ENCODE peak calls at places on chromosomes 3 and 15, in seven cellular contexts. H is occipital lobe, Q is ureter, I is NCI-H524 treated with DMSO at 0.1 percent for 48 hours, L is GM20000, X is hypothalamus, A is NCI-H526 treated with DMSO at 0.1 percent for 48 hours. E is an unnamed sample.

GRCh38 chr15:67146214-67146613 is 80.8 kb downstream of the SMAD3 start:
- DNase-seq in H (no peak), Q (peak; percentile 70), I (no peak), L (no peak), X (no peak), A (no peak), E (no peak)

GRCh38 chr3:151328298-151329036 is 882 bp downstream of the P2RY13 start:
- DNase-seq in H (no peak), Q (no peak), I (no peak), L (no peak), X (no peak), A (no peak), E (no peak)

GRCh38 chr3:108608750-108609149 is 19.2 kb downstream of the DZIP3 start:
- DNase-seq in H (no peak), Q (no peak), I (no peak), L (no peak), X (no peak), A (no peak), E (no peak)

GRCh38 chr3:45987368-45988099 is 8.1 kb downstream of the FYCO1 start:
- DNase-seq in H (peak; percentile 13), Q (no peak), I (no peak), L (no peak), X (peak; percentile 51), A (no peak), E (no peak)

GRCh38 chr3:24100694-24101402 is 155.8 kb downstream of the NR1D2 start:
- DNase-seq in H (no peak), Q (no peak), I (no peak), L (no peak), X (no peak), A (no peak), E (peak; percentile 69)

GRCh38 chr3:142618917-142619401 is 22.8 kb downstream of the PLS1 start:
- DNase-seq in H (peak; percentile 8), Q (no peak), I (peak; percentile 47), L (no peak), X (no peak), A (no peak), E (no peak)

GRCh38 chr3:76500746-76501275 is 539.1 kb upstream of the ROBO2 start:
- DNase-seq in H (no peak), Q (no peak), I (no peak), L (no peak), X (no peak), A (no peak), E (no peak)

GRCh38 chr3:129867506-129868124 is 25.9 kb downstream of the TMCC1 start:
- DNase-seq in H (no peak), Q (no peak), I (no peak), L (no peak), X (no peak), A (no peak), E (no peak)

GRCh38 chr3:171809513-171810277 is 588 bp downstream of the PLD1 start:
- DNase-seq in H (peak; percentile 85), Q (peak; percentile 72), I (no peak), L (peak; percentile 64), X (peak; percentile 90), A (peak; percentile 89), E (no peak)

GRCh38 chr3:45145223-45145622 is 955 bp downstream of the CDCP1 start:
- DNase-seq in H (no peak), Q (peak; percentile 55), I (no peak), L (peak; percentile 25), X (no peak), A (peak; percentile 41), E (no peak)

GRCh38 chr3:64097920-64098319 is 74.6 kb upstream of the PSMD6 start:
- DNase-seq in H (no peak), Q (no peak), I (no peak), L (no peak), X (no peak), A (no peak), E (no peak)

GRCh38 chr3:62332771-62333381 is 40.5 kb downstream of the FEZF2 start:
- DNase-seq in H (no peak), Q (no peak), I (no peak), L (peak; percentile 13), X (peak; percentile 11), A (peak; percentile 16), E (no peak)

GRCh38 chr3:65855370-65856100 is 183.2 kb downstream of the MAGI1 start:
- DNase-seq in H (no peak), Q (no peak), I (no peak), L (no peak), X (no peak), A (no peak), E (peak; percentile 78)

GRCh38 chr15:99310745-99311144 is 59.5 kb downstream of the LRRC28 start:
- DNase-seq in H (no peak), Q (no peak), I (no peak), L (no peak), X (no peak), A (no peak), E (no peak)

GRCh38 chr15:27805261-27806220 is 293.6 kb downstream of the OCA2 start:
- DNase-seq in H (no peak), Q (no peak), I (no peak), L (no peak), X (no peak), A (no peak), E (no peak)

GRCh38 chr3:171258316-171258715 is 201.9 kb downstream of the TNIK start:
- DNase-seq in H (no peak), Q (no peak), I (no peak), L (no peak), X (no peak), A (no peak), E (no peak)

GRCh38 chr15:33547876-33548275 is 237.1 kb downstream of the RYR3 start:
- DNase-seq in H (no peak), Q (no peak), I (no peak), L (no peak), X (no peak), A (no peak), E (no peak)

GRCh38 chr15:29914441-29915053 is 92.3 kb upstream of the TJP1 start:
- DNase-seq in H (no peak), Q (no peak), I (peak; percentile 99), L (no peak), X (no peak), A (no peak), E (no peak)

GRCh38 chr3:11154953-11155325 is 646 bp downstream of the HRH1 start:
- DNase-seq in H (no peak), Q (no peak), I (no peak), L (no peak), X (no peak), A (no peak), E (no peak)

GRCh38 chr3:8282541-8283165 is 219.0 kb upstream of the LMCD1 start:
- DNase-seq in H (no peak), Q (no peak), I (no peak), L (no peak), X (no peak), A (no peak), E (no peak)

GRCh38 chr3:191528589-191528988 is 67.6 kb downstream of the PYDC2 start:
- DNase-seq in H (no peak), Q (no peak), I (no peak), L (no peak), X (no peak), A (no peak), E (no peak)

GRCh38 chr3:122577409-122578028 is at the start of gene PARP15:
- DNase-seq in H (no peak), Q (no peak), I (no peak), L (peak; percentile 53), X (no peak), A (no peak), E (no peak)

GRCh38 chr15:39908186-39908585 is 11.9 kb downstream of the GPR176 start:
- DNase-seq in H (peak; percentile 7), Q (no peak), I (no peak), L (no peak), X (no peak), A (peak; percentile 82), E (no peak)

GRCh38 chr3:178602864-178603263 is 66.6 kb downstream of the KCNMB2 start:
- DNase-seq in H (no peak), Q (no peak), I (peak; percentile 65), L (no peak), X (no peak), A (no peak), E (no peak)

GRCh38 chr3:53023072-53023823 is 22.6 kb downstream of the SFMBT1 start:
- DNase-seq in H (no peak), Q (no peak), I (no peak), L (no peak), X (no peak), A (no peak), E (no peak)

GRCh38 chr3:31853580-31853979 is 127.5 kb downstream of the OSBPL10 start:
- DNase-seq in H (no peak), Q (no peak), I (no peak), L (no peak), X (no peak), A (no peak), E (no peak)

GRCh38 chr15:29143909-29144308 is 125.7 kb downstream of the NSMCE3 start:
- DNase-seq in H (no peak), Q (no peak), I (no peak), L (no peak), X (no peak), A (no peak), E (no peak)

GRCh38 chr3:197478746-197479668 is 76.8 kb downstream of the BDH1 start:
- DNase-seq in H (no peak), Q (no peak), I (no peak), L (no peak), X (peak; percentile 28), A (no peak), E (peak; percentile 62)

GRCh38 chr15:99467861-99468460 is 97.8 kb upstream of the MEF2A start:
- DNase-seq in H (no peak), Q (no peak), I (no peak), L (no peak), X (no peak), A (no peak), E (no peak)

GRCh38 chr3:138007898-138008297 is 2.1 kb upstream of the CLDN18 start:
- DNase-seq in H (no peak), Q (no peak), I (no peak), L (no peak), X (no peak), A (no peak), E (no peak)

GRCh38 chr3:138916824-138917223 is 30.1 kb downstream of the FOXL2 start:
- DNase-seq in H (no peak), Q (no peak), I (no peak), L (no peak), X (no peak), A (no peak), E (peak; percentile 60)

GRCh38 chr3:100277255-100277800 is 16.5 kb downstream of the TBC1D23 start:
- DNase-seq in H (no peak), Q (no peak), I (no peak), L (no peak), X (no peak), A (no peak), E (no peak)

GRCh38 chr3:122023335-122023734 is 1.3 kb upstream of the ILDR1 start:
- DNase-seq in H (no peak), Q (no peak), I (no peak), L (no peak), X (no peak), A (no peak), E (no peak)

GRCh38 chr3:128736598-128736997 is 10.6 kb downstream of the RAB7A start:
- DNase-seq in H (no peak), Q (no peak), I (no peak), L (no peak), X (no peak), A (no peak), E (no peak)

GRCh38 chr15:95629503-95630168 is 700.9 kb upstream of the NR2F2 start:
- DNase-seq in H (no peak), Q (no peak), I (no peak), L (no peak), X (no peak), A (peak; percentile 31), E (no peak)

GRCh38 chr3:164620956-164621355 is 457.3 kb downstream of the SI start:
- DNase-seq in H (no peak), Q (no peak), I (no peak), L (no peak), X (no peak), A (no peak), E (no peak)

GRCh38 chr3:184874709-184875644 is 63.0 kb downstream of the VPS8 start:
- DNase-seq in H (no peak), Q (no peak), I (no peak), L (peak; percentile 31), X (peak; percentile 4), A (peak; percentile 16), E (no peak)

E was measured in left lobe of liver.